ENCODE peak calls at places on chromosome 14, in seven cellular contexts. S is lower leg skin, R is OCI-LY7, F is GM06990, I is fibroblast of mammary gland, C is spleen, T is astrocyte of the spinal cord. L is an unnamed sample.

GRCh38 chr14:24092110-24092959 is 1.8 kb upstream of the PCK2 start:
- DNase-seq in C (peak; percentile 35), T (no peak), S (no peak), I (no peak), R (no peak), F (no peak), L (no peak)

GRCh38 chr14:50432131-50432530 is 35.5 kb upstream of the CDKL1 start:
- DNase-seq in T (no peak), S (no peak), C (no peak), F (no peak), R (no peak), I (no peak), L (no peak)

GRCh38 chr14:36502558-36503508 is 17.2 kb downstream of the NKX2-1 start:
- DNase-seq in F (no peak), T (no peak), S (no peak), R (no peak), C (no peak), I (no peak), L (no peak)

GRCh38 chr14:103101964-103102688 is 7.6 kb downstream of the EXOC3L4 start:
- DNase-seq in S (no peak), R (no peak), T (no peak), F (no peak), C (no peak), I (no peak), L (no peak)

GRCh38 chr14:87148655-87149054 is 844.3 kb downstream of the GALC start:
- DNase-seq in C (no peak), I (peak; percentile 34), R (no peak), S (no peak), F (no peak), T (peak; percentile 40), L (no peak)

GRCh38 chr14:23093993-23094665 is 807 bp downstream of the ACIN1 start:
- DNase-seq in C (peak; percentile 15), T (no peak), R (peak; percentile 15), S (no peak), I (no peak), F (no peak), L (no peak)

GRCh38 chr14:25394791-25395391 is 344.9 kb upstream of the STXBP6 start:
- DNase-seq in C (no peak), T (no peak), I (peak; percentile 31), S (no peak), R (no peak), F (no peak), L (no peak)

GRCh38 chr14:98952595-98953325 is 319.2 kb downstream of the BCL11B start:
- DNase-seq in C (no peak), S (peak; percentile 50), I (peak; percentile 80), R (no peak), F (no peak), T (peak; percentile 70), L (peak; percentile 76)

GRCh38 chr14:104333903-104334811 is 195.8 kb downstream of the KIF26A start:
- DNase-seq in C (peak; percentile 68), S (no peak), R (no peak), F (no peak), T (no peak), I (no peak), L (peak; percentile 59)

GRCh38 chr14:42510071-42510470 is 903.4 kb downstream of the LRFN5 start:
- DNase-seq in R (no peak), S (no peak), T (no peak), C (no peak), F (no peak), I (no peak), L (no peak)

GRCh38 chr14:76761198-76761848 is at the start of gene VASH1:
- DNase-seq in I (peak; percentile 69), C (peak; percentile 92), T (peak; percentile 62), F (peak; percentile 81), R (no peak), S (no peak), L (peak; percentile 80)

GRCh38 chr14:78747809-78748208 is 577.6 kb downstream of the NRXN3 start:
- DNase-seq in I (no peak), R (no peak), C (no peak), T (no peak), S (no peak), F (no peak), L (no peak)

GRCh38 chr14:69358233-69358963 is 39.7 kb downstream of the ERH start:
- DNase-seq in S (no peak), R (no peak), C (no peak), F (no peak), T (no peak), I (no peak), L (no peak)

GRCh38 chr14:90039253-90040010 is 22.4 kb upstream of the KCNK13 start:
- DNase-seq in F (no peak), C (no peak), S (no peak), R (no peak), I (no peak), T (no peak), L (no peak)

GRCh38 chr14:67108230-67108629 is 81.0 kb upstream of the GARIN2 start:
- DNase-seq in I (no peak), F (no peak), C (no peak), S (no peak), T (no peak), R (no peak), L (no peak)

GRCh38 chr14:38948576-38948975 is 154.5 kb downstream of the SEC23A start:
- DNase-seq in T (no peak), R (no peak), S (no peak), I (no peak), F (no peak), C (no peak), L (no peak)

GRCh38 chr14:71022939-71023338 is 115.7 kb downstream of the PCNX1 start:
- DNase-seq in F (no peak), T (no peak), I (no peak), C (no peak), R (no peak), S (no peak), L (no peak)

GRCh38 chr14:72565917-72566316 is 328.0 kb downstream of the DPF3 start:
- DNase-seq in F (no peak), T (no peak), I (no peak), S (no peak), R (no peak), C (no peak), L (no peak)

DNA sequence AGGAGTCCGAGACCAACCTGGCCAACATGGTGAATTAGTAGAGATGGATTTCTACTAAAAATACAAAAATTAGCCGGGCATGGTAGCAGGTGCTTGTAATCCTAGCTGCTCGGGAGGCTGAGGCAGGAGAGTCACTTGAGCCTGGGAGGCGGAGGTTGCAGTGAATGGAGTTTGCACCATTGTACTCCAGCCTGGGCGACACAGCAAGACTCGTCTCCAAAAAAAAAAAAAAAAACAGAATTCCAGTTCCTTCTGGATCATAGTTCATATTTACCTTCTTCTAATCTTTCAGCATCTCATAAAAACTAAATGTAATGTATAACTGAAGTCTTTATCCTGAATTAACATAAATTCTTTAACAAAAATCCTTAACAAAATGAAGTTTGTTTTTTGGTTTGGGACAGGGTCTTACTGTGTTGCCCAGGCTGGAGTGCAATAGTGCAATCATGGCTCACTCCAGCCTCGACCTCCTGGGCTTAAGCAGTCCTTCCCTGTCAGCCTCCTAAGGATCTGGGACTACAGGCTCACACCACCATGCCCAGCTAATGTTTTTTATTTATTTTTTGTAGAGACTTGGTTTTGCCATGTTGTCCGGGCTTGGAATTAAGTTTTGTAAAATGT is 37.6 kb downstream of the FAM177A1 start:
- DNase-seq in S (no peak), R (no peak), F (no peak), I (no peak), T (no peak), C (no peak), L (no peak)
- TF ChIP-seq CTCF in S (no peak), R (no peak), F (no peak), I (no peak), T (no peak), C (no peak), L (no peak)

DNA sequence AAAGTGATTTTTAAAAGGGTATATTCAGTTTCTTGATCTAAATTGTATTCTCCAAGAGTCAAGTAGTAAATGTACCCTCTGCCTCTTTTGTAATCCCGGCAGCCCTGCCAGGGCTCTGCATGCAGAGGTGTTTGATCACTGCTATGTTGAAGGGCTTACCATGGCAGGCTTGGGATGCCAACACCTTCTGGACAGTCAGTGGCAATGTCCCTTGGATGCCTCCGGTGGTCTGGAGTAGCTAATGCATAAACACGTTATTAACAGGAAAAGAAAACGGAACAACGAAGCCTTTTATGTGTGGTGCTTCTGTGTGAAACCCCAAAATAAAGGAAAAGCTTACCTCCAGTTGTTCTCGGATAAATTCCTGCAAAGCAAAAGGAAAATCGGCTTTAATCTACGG is 19.9 kb downstream of the EIF2B2 start:
- DNase-seq in R (peak; percentile 44), T (peak; percentile 8), S (no peak), C (no peak), I (no peak), F (no peak), L (no peak)
- TF ChIP-seq CTCF in R (peak; percentile 79), T (peak; percentile 48), S (no peak), C (no peak), I (peak; percentile 36), F (peak; percentile 40), L (peak; percentile 73)

GRCh38 chr14:93804654-93805053 is 16.4 kb upstream of the PRIMA1 start:
- DNase-seq in T (no peak), C (no peak), S (no peak), F (no peak), R (no peak), I (no peak), L (no peak)
- TF ChIP-seq CTCF in T (no peak), C (no peak), S (no peak), F (peak; percentile 32), R (peak; percentile 60), I (no peak), L (no peak)

GRCh38 chr14:96827310-96827709 is 30.1 kb downstream of the VRK1 start:
- DNase-seq in I (no peak), R (no peak), S (no peak), T (no peak), F (no peak), C (no peak), L (no peak)
- TF ChIP-seq CTCF in I (no peak), R (no peak), S (no peak), T (no peak), F (no peak), C (no peak), L (no peak)

L was measured in RWPE2.